ENCODE peak calls at places on chromosomes 5 and 9, in five cellular contexts. W is aorta, D is brain microvascular endothelial cell, I is HCEC 1CT, T is Calu3. J is an unnamed sample.
A peak's percentile ranks its signal among the peaks of the same experiment; 100 is the strongest.

GRCh38 chr5:124665625-124666024 is 80.8 kb downstream of the ZNF608 start:
- DNase-seq in W (no peak), D (no peak), I (no peak), T (no peak), J (no peak)

GRCh38 chr5:132501961-132502931 is 11.7 kb upstream of the IRF1 start:
- DNase-seq in W (no peak), D (peak; percentile 53), I (no peak), T (no peak), J (no peak)

GRCh38 chr5:68456756-68457217 is 241.2 kb downstream of the PIK3R1 start:
- DNase-seq in W (no peak), D (peak; percentile 28), I (peak; percentile 56), T (peak; percentile 71), J (no peak)

GRCh38 chr9:136805207-136805740 is 2.5 kb upstream of the RABL6 start:
- DNase-seq in W (peak; percentile 70), D (no peak), I (no peak), T (no peak), J (no peak)

GRCh38 chr5:180652771-180653170 is 3.4 kb upstream of the FLT4 start:
- DNase-seq in W (no peak), D (no peak), I (no peak), T (no peak), J (no peak)

GRCh38 chr9:1978941-1979340 is 36.2 kb upstream of the SMARCA2 start:
- DNase-seq in W (no peak), D (no peak), I (peak; percentile 77), T (no peak), J (no peak)

GRCh38 chr5:131944700-131945550 is 538 bp downstream of the MEIKIN start:
- DNase-seq in W (no peak), D (no peak), I (no peak), T (no peak), J (no peak)

GRCh38 chr5:6596388-6596787 is 36.5 kb downstream of the NSUN2 start:
- DNase-seq in W (no peak), D (no peak), I (no peak), T (no peak), J (no peak)

GRCh38 chr5:6744841-6745705 is 31.8 kb downstream of the TENT4A start:
- DNase-seq in W (no peak), D (no peak), I (no peak), T (no peak), J (no peak)

GRCh38 chr9:7935666-7936065 is 136.1 kb upstream of the DMAC1 start:
- DNase-seq in W (no peak), D (no peak), I (no peak), T (no peak), J (peak; percentile 6)

GRCh38 chr9:35669331-35670145 is 4.2 kb upstream of the CA9 start:
- DNase-seq in W (no peak), D (no peak), I (peak; percentile 70), T (peak; percentile 75), J (no peak)

GRCh38 chr5:150734579-150735384 is 24.0 kb downstream of the DCTN4 start:
- DNase-seq in W (no peak), D (no peak), I (no peak), T (no peak), J (peak; percentile 44)

GRCh38 chr5:107815109-107815508 is 144.4 kb upstream of the EFNA5 start:
- DNase-seq in W (no peak), D (no peak), I (no peak), T (no peak), J (no peak)

J was measured in GM10248.